ENCODE peak calls at places on chromosomes 12 and 14, in eight cellular contexts. E is T-cell; R is endothelial cell; K is astrocyte; J is stimulated activated CD4-positive, alpha-beta T cell treated with anti-CD3 and anti-CD28 coated beads, Interleukin-2, amount 100 ng/mL, for 48 hours; X is SW480; L is endothelial cell of umbilical vein; P is NCI-H2081. M is an unnamed sample.

GRCh38 chr14:102279688-102280348 is 25.1 kb downstream of the MOK start:
- DNase-seq in X (peak), L (no peak), E (no peak), K (peak), J (peak), R (no peak), P (no peak), M (no peak)

GRCh38 chr12:106766393-106766826 is 8.1 kb upstream of the RIC8B start:
- DNase-seq in X (no peak), J (no peak), R (no peak), E (no peak), L (peak), P (no peak), K (no peak), M (no peak)

GRCh38 chr14:99347561-99347960 is 75.6 kb upstream of the BCL11B start:
- DNase-seq in J (no peak), K (no peak), P (no peak), L (no peak), R (no peak), E (no peak), X (no peak), M (no peak)

GRCh38 chr12:67428431-67428830 is 159.3 kb downstream of the CAND1 start:
- DNase-seq in R (no peak), P (no peak), E (no peak), K (no peak), L (no peak), X (no peak), J (no peak), M (no peak)

GRCh38 chr12:82756303-82756702 is 69.6 kb downstream of the TMTC2 start:
- DNase-seq in E (no peak), K (no peak), R (no peak), J (no peak), L (no peak), X (no peak), P (peak), M (no peak)

GRCh38 chr14:104120281-104120741 is 18.1 kb upstream of the KIF26A start:
- DNase-seq in X (no peak), J (no peak), L (no peak), P (no peak), R (no peak), E (no peak), K (no peak), M (no peak)

GRCh38 chr14:94021001-94021400 is 5.1 kb upstream of the OTUB2 start:
- DNase-seq in L (no peak), P (no peak), K (peak), X (peak), R (no peak), J (no peak), E (no peak), M (no peak)

GRCh38 chr12:46574853-46575252 is 202.3 kb upstream of the SLC38A2 start:
- DNase-seq in K (no peak), J (no peak), P (peak), E (no peak), X (no peak), R (no peak), L (no peak), M (no peak)

GRCh38 chr12:112406519-112407488 is 2.6 kb downstream of the RPL6 start:
- DNase-seq in K (no peak), L (no peak), E (no peak), R (no peak), J (no peak), X (no peak), P (no peak), M (no peak)